ENCODE peak calls at places on chromosomes 4 and X, in five cellular contexts. B is SHP77; T is substantia nigra; E is GF-D8; S is naive thymus-derived CD8-positive, alpha-beta T cell. D is an unnamed sample.

GRCh38 chr4:14837860-14838259 is 164.4 kb upstream of the CPEB2 start:
- DNase-seq in B (no peak), T (no peak), E (no peak), S (no peak), D (no peak)

GRCh38 chr4:78876568-78877320 is 62.5 kb downstream of the PAQR3 start:
- DNase-seq in B (no peak), T (no peak), E (peak), S (no peak), D (no peak)

GRCh38 chrX:56733459-56734046 is 4.5 kb downstream of the NBDY start:
- DNase-seq in B (peak), T (peak), E (no peak), S (peak), D (peak)

GRCh38 chr4:52643846-52644245 is 15.3 kb downstream of the USP46 start:
- DNase-seq in B (peak), T (no peak), E (no peak), S (no peak), D (peak)

GRCh38 chr4:26252349-26252748 is 68.5 kb upstream of the RBPJ start:
- DNase-seq in B (no peak), T (no peak), E (no peak), S (no peak), D (peak)

GRCh38 chrX:104039689-104040505 is at the start of gene H2BW2:
- DNase-seq in B (no peak), T (no peak), E (no peak), S (no peak), D (no peak)

GRCh38 chr4:88952081-88952480 is 104.9 kb downstream of the FAM13A start:
- DNase-seq in B (no peak), T (no peak), E (no peak), S (no peak), D (no peak)

GRCh38 chrX:40285876-40286275 is 188.1 kb upstream of the BCOR start:
- DNase-seq in B (no peak), T (no peak), E (no peak), S (no peak), D (no peak)

GRCh38 chr4:86333236-86333635 is 26.6 kb downstream of the MAPK10 start:
- DNase-seq in B (no peak), T (no peak), E (no peak), S (no peak), D (no peak)

GRCh38 chr4:78568640-78569261 is 17.2 kb downstream of the ANXA3 start:
- DNase-seq in B (no peak), T (no peak), E (no peak), S (no peak), D (no peak)

GRCh38 chr4:147029296-147029695 is 83.6 kb upstream of the TTC29 start:
- DNase-seq in B (peak), T (no peak), E (no peak), S (no peak), D (no peak)

GRCh38 chr4:38177792-38178665 is 217.8 kb downstream of the PTTG2 start:
- DNase-seq in B (peak), T (no peak), E (peak), S (no peak), D (peak)

GRCh38 chrX:115058276-115058675 is 40.9 kb upstream of the IL13RA2 start:
- DNase-seq in B (no peak), T (no peak), E (no peak), S (no peak), D (peak)

GRCh38 chrX:19063030-19063429 is 59.2 kb downstream of the ADGRG2 start:
- DNase-seq in B (no peak), T (no peak), E (no peak), S (no peak), D (no peak)

GRCh38 chrX:2629316-2630168 is 61.6 kb upstream of the CD99 start:
- DNase-seq in B (no peak), T (no peak), E (no peak), S (peak), D (no peak)

D was measured in mucosa of gallbladder.